ENCODE peak calls at places on chromosomes 11 and 22, in ten cellular contexts. One of them, this sample, is unnamed.

GRCh38 chr11:11078344-11078743 is 220.5 kb upstream of the ZBED5 start:
- DNase-seq in heart left ventricle: no peak
- DNase-seq in stomach: no peak
- DNase-seq in breast epithelium: no peak
- DNase-seq in tibial nerve: no peak
- DNase-seq in endothelial cell of umbilical vein: no peak
- DNase-seq in H1: no peak
- DNase-seq in transverse colon: no peak
- DNase-seq in body of pancreas: no peak
- DNase-seq in lower leg skin: no peak
- DNase-seq in this sample: no peak

GRCh38 chr11:65391007-65391406 is 4.6 kb downstream of the FRMD8 start:
- DNase-seq in lower leg skin: no peak
- DNase-seq in body of pancreas: no peak
- DNase-seq in tibial nerve: no peak
- DNase-seq in breast epithelium: no peak
- DNase-seq in stomach: no peak
- DNase-seq in transverse colon: no peak
- DNase-seq in H1: no peak
- DNase-seq in heart left ventricle: no peak
- DNase-seq in endothelial cell of umbilical vein: peak; percentile 32
- DNase-seq in this sample: no peak

GRCh38 chr11:124633355-124633754 is 10.7 kb downstream of the TBRG1 start:
- DNase-seq in transverse colon: no peak
- DNase-seq in lower leg skin: no peak
- DNase-seq in tibial nerve: no peak
- DNase-seq in H1: no peak
- DNase-seq in stomach: no peak
- DNase-seq in body of pancreas: no peak
- DNase-seq in endothelial cell of umbilical vein: peak; percentile 26
- DNase-seq in heart left ventricle: no peak
- DNase-seq in breast epithelium: no peak
- DNase-seq in this sample: no peak

GRCh38 chr22:49586244-49586748 is 241.4 kb downstream of the BRD1 start:
- DNase-seq in breast epithelium: peak; percentile 45
- DNase-seq in body of pancreas: no peak
- DNase-seq in lower leg skin: no peak
- DNase-seq in endothelial cell of umbilical vein: peak; percentile 2
- DNase-seq in transverse colon: no peak
- DNase-seq in heart left ventricle: no peak
- DNase-seq in tibial nerve: no peak
- DNase-seq in H1: no peak
- DNase-seq in stomach: no peak
- DNase-seq in this sample: peak; percentile 7

GRCh38 chr22:31951201-31952093 is 7.1 kb downstream of the YWHAH start:
- DNase-seq in endothelial cell of umbilical vein: no peak
- DNase-seq in stomach: no peak
- DNase-seq in body of pancreas: no peak
- DNase-seq in transverse colon: no peak
- DNase-seq in breast epithelium: no peak
- DNase-seq in H1: no peak
- DNase-seq in heart left ventricle: no peak
- DNase-seq in tibial nerve: no peak
- DNase-seq in lower leg skin: no peak
- DNase-seq in this sample: no peak

GRCh38 chr11:69915151-69915500 is 95.9 kb upstream of the FGF3 start:
- DNase-seq in heart left ventricle: no peak
- DNase-seq in H1: no peak
- DNase-seq in body of pancreas: no peak
- DNase-seq in stomach: no peak
- DNase-seq in lower leg skin: no peak
- DNase-seq in transverse colon: peak; percentile 0
- DNase-seq in breast epithelium: no peak
- DNase-seq in endothelial cell of umbilical vein: no peak
- DNase-seq in tibial nerve: no peak
- DNase-seq in this sample: no peak

GRCh38 chr11:67375320-67376021 is 2.1 kb upstream of the CLCF1 start:
- DNase-seq in H1: no peak
- DNase-seq in tibial nerve: no peak
- DNase-seq in endothelial cell of umbilical vein: no peak
- DNase-seq in lower leg skin: no peak
- DNase-seq in breast epithelium: no peak
- DNase-seq in stomach: no peak
- DNase-seq in body of pancreas: no peak
- DNase-seq in transverse colon: no peak
- DNase-seq in heart left ventricle: no peak
- DNase-seq in this sample: no peak

GRCh38 chr11:104999716-105000115 is 23.3 kb downstream of the CASP5 start:
- DNase-seq in transverse colon: no peak
- DNase-seq in tibial nerve: no peak
- DNase-seq in heart left ventricle: no peak
- DNase-seq in body of pancreas: no peak
- DNase-seq in stomach: no peak
- DNase-seq in endothelial cell of umbilical vein: no peak
- DNase-seq in breast epithelium: no peak
- DNase-seq in H1: no peak
- DNase-seq in lower leg skin: no peak
- DNase-seq in this sample: no peak

GRCh38 chr11:126355324-126355925 is at the start of gene ST3GAL4:
- DNase-seq in endothelial cell of umbilical vein: peak; percentile 73
- DNase-seq in breast epithelium: peak; percentile 68
- DNase-seq in H1: peak; percentile 33
- DNase-seq in body of pancreas: peak; percentile 63
- DNase-seq in heart left ventricle: peak; percentile 91
- DNase-seq in lower leg skin: peak; percentile 94
- DNase-seq in stomach: peak; percentile 65
- DNase-seq in transverse colon: peak; percentile 72
- DNase-seq in tibial nerve: peak; percentile 66
- DNase-seq in this sample: peak; percentile 43

GRCh38 chr22:27844256-27844655 is 42.7 kb upstream of the MN1 start:
- DNase-seq in tibial nerve: no peak
- DNase-seq in endothelial cell of umbilical vein: no peak
- DNase-seq in body of pancreas: no peak
- DNase-seq in heart left ventricle: no peak
- DNase-seq in lower leg skin: no peak
- DNase-seq in transverse colon: no peak
- DNase-seq in H1: no peak
- DNase-seq in breast epithelium: no peak
- DNase-seq in stomach: no peak
- DNase-seq in this sample: no peak

GRCh38 chr11:123356539-123356938 is 73.5 kb upstream of the GRAMD1B start:
- DNase-seq in stomach: no peak
- DNase-seq in transverse colon: no peak
- DNase-seq in tibial nerve: no peak
- DNase-seq in lower leg skin: no peak
- DNase-seq in H1: no peak
- DNase-seq in endothelial cell of umbilical vein: no peak
- DNase-seq in breast epithelium: no peak
- DNase-seq in heart left ventricle: no peak
- DNase-seq in body of pancreas: no peak
- DNase-seq in this sample: no peak

GRCh38 chr11:104531075-104531474 is 367.1 kb upstream of the PDGFD start:
- DNase-seq in lower leg skin: no peak
- DNase-seq in transverse colon: no peak
- DNase-seq in H1: peak; percentile 10
- DNase-seq in tibial nerve: no peak
- DNase-seq in heart left ventricle: no peak
- DNase-seq in stomach: no peak
- DNase-seq in body of pancreas: no peak
- DNase-seq in breast epithelium: no peak
- DNase-seq in endothelial cell of umbilical vein: peak; percentile 15
- DNase-seq in this sample: no peak

GRCh38 chr11:18229501-18229900 is 7.1 kb downstream of the SAA4 start:
- DNase-seq in H1: no peak
- DNase-seq in lower leg skin: no peak
- DNase-seq in body of pancreas: no peak
- DNase-seq in breast epithelium: no peak
- DNase-seq in heart left ventricle: no peak
- DNase-seq in transverse colon: no peak
- DNase-seq in stomach: no peak
- DNase-seq in tibial nerve: no peak
- DNase-seq in endothelial cell of umbilical vein: no peak
- DNase-seq in this sample: no peak

GRCh38 chr11:112291191-112291590 is 30.5 kb upstream of the PLET1 start:
- DNase-seq in tibial nerve: no peak
- DNase-seq in transverse colon: no peak
- DNase-seq in stomach: no peak
- DNase-seq in body of pancreas: no peak
- DNase-seq in H1: no peak
- DNase-seq in lower leg skin: no peak
- DNase-seq in breast epithelium: no peak
- DNase-seq in endothelial cell of umbilical vein: no peak
- DNase-seq in heart left ventricle: no peak
- DNase-seq in this sample: no peak

DNA sequence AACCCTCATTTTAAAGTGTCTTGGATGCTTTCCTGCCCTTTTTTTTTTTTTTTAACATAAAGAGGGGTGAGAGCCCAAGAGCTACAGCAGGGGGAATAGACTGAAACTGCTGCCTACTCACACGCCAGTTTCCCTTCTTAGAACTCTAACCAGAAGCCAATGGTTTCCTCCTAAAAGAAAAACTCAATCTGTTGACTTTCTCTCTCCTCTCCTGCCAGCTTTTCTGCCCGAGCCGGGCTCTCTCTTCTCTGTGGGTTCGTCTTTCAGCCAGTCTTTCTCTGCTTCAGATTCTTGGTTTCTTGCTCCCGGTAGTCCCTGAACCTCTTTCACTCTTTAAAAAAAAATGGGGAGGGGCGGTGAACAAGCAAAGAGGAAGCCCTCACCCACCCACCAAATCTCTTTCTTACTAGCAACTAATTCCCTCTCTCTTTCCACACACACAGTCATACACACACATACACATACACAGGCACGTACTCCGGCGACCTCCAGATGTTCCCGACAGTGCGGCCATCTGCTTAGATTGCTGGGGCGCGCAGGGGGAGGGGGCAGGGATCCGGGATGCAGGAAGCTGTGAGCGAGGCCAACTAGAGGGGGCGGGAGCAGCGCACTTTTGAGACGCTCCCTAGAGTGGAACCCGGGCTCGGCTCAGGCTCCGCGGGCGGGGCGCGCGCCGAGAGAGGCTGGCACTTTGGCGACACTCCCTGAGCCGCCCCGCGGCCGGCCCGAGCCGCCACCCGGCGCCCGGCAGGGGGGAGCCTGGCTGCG is 446 bp upstream of the TSKU start:
- DNase-seq in breast epithelium: peak; percentile 76
- DNase-seq in endothelial cell of umbilical vein: peak; percentile 86
- DNase-seq in heart left ventricle: peak; percentile 88
- DNase-seq in H1: peak; percentile 65
- DNase-seq in lower leg skin: peak; percentile 96
- DNase-seq in stomach: peak; percentile 82
- DNase-seq in tibial nerve: peak; percentile 90
- DNase-seq in body of pancreas: peak; percentile 75
- DNase-seq in transverse colon: peak; percentile 92
- DNase-seq in this sample: peak; percentile 75
- TF ChIP-seq POLR2A in breast epithelium: no peak
- TF ChIP-seq POLR2A in endothelial cell of umbilical vein: peak; percentile 74
- TF ChIP-seq POLR2A in heart left ventricle: no peak
- TF ChIP-seq POLR2A in H1: no peak
- TF ChIP-seq POLR2A in lower leg skin: no peak
- TF ChIP-seq POLR2A in stomach: no peak
- TF ChIP-seq POLR2A in tibial nerve: no peak
- TF ChIP-seq POLR2A in body of pancreas: peak; percentile 42
- TF ChIP-seq POLR2A in transverse colon: peak; percentile 68
- TF ChIP-seq POLR2A in this sample: peak; percentile 31

DNA sequence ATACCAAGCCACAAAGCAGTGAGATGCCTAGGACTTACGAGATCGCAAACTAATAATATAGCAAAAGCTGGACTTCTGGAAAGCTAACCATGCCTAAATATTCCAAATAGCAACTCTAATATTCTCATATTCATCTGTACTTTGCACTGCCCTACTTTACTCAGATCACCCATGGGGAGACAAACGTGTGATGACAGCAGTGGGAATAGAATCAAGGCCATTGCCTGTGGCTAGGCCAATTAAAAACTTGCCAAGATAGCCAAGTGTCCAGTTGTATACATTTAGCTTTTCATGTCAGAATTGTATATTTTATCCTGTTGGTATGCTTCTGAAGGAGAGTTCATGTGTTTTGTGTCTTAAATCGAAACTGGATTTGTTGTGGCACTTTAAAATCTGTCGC is 1.2 kb upstream of the CEP126 start:
- DNase-seq in tibial nerve: no peak
- DNase-seq in breast epithelium: no peak
- DNase-seq in heart left ventricle: no peak
- DNase-seq in body of pancreas: no peak
- DNase-seq in transverse colon: no peak
- DNase-seq in lower leg skin: no peak
- DNase-seq in stomach: no peak
- DNase-seq in H1: no peak
- DNase-seq in endothelial cell of umbilical vein: no peak
- DNase-seq in this sample: no peak
- H3K4me3 ChIP-seq in tibial nerve: no peak overlapping the region
- H3K4me3 ChIP-seq in breast epithelium: no peak overlapping the region
- H3K4me3 ChIP-seq in heart left ventricle: peak overlapping the region; percentile 66
- H3K4me3 ChIP-seq in body of pancreas: no peak overlapping the region
- H3K4me3 ChIP-seq in transverse colon: no peak overlapping the region
- H3K4me3 ChIP-seq in lower leg skin: no peak overlapping the region
- H3K4me3 ChIP-seq in stomach: no peak overlapping the region
- H3K4me3 ChIP-seq in H1: no peak overlapping the region
- H3K4me3 ChIP-seq in endothelial cell of umbilical vein: no peak overlapping the region
- H3K4me3 ChIP-seq in this sample: no peak overlapping the region

GRCh38 chr11:14773755-14774154 is 118.3 kb downstream of the CYP2R1 start:
- DNase-seq in H1: no peak
- DNase-seq in heart left ventricle: no peak
- DNase-seq in transverse colon: no peak
- DNase-seq in endothelial cell of umbilical vein: no peak
- DNase-seq in body of pancreas: no peak
- DNase-seq in tibial nerve: no peak
- DNase-seq in lower leg skin: no peak
- DNase-seq in breast epithelium: no peak
- DNase-seq in stomach: no peak
- DNase-seq in this sample: no peak
- TF ChIP-seq CTCF in H1: peak; percentile 67
- TF ChIP-seq CTCF in heart left ventricle: no peak
- TF ChIP-seq CTCF in transverse colon: no peak
- TF ChIP-seq CTCF in endothelial cell of umbilical vein: no peak
- TF ChIP-seq CTCF in body of pancreas: no peak
- TF ChIP-seq CTCF in tibial nerve: no peak
- TF ChIP-seq CTCF in lower leg skin: no peak
- TF ChIP-seq CTCF in breast epithelium: no peak
- TF ChIP-seq CTCF in stomach: peak; percentile 10
- TF ChIP-seq CTCF in this sample: no peak

DNA sequence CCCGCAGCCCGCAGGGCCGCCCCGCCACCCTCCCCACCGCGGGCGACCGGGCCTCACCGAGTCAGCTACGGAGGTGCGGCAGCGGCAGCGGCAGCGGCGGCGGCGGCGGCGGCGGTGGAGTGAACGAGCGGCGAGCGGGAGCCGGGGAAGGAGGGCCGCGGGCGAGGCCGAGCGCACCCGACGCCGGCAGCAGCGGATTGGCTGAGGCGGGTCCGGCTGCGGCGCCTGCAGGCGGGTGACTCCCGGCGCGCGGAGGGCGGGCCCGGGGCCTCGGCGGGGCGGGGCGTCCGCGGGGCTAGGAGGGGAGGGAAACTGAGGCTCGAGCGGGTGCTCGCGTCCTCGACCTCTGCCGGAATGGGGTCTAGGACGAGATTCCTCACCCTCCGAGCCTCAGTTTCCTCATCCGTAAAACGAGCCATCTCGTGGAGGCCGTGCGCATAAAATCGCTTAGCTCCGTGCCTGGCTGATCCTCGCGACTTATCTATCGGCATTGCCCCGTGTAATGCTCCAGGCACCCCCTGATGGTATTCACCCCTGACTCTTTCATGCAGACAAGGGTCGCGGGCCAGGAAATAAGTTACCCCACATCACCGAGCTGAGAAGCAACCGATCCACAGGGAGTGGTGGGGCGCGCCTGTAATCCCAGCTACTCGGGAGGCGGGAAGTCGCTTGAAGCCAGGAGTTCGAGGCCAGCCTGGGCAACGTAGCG is at the start of gene CPT1A:
- DNase-seq in heart left ventricle: peak; percentile 81
- DNase-seq in lower leg skin: peak; percentile 95
- DNase-seq in transverse colon: peak; percentile 90
- DNase-seq in stomach: peak; percentile 86
- DNase-seq in H1: no peak
- DNase-seq in body of pancreas: peak; percentile 76
- DNase-seq in endothelial cell of umbilical vein: peak; percentile 62
- DNase-seq in tibial nerve: peak; percentile 61
- DNase-seq in breast epithelium: peak; percentile 77
- DNase-seq in this sample: peak; percentile 58
- TF ChIP-seq POLR2A in heart left ventricle: no peak
- TF ChIP-seq POLR2A in lower leg skin: no peak
- TF ChIP-seq POLR2A in transverse colon: peak; percentile 5
- TF ChIP-seq POLR2A in stomach: no peak
- TF ChIP-seq POLR2A in H1: no peak
- TF ChIP-seq POLR2A in body of pancreas: peak; percentile 9
- TF ChIP-seq POLR2A in endothelial cell of umbilical vein: no peak
- TF ChIP-seq POLR2A in tibial nerve: peak; percentile 63
- TF ChIP-seq POLR2A in breast epithelium: no peak
- TF ChIP-seq POLR2A in this sample: peak; percentile 86